ENCODE peak calls at places on chromosomes 2 and 18, in ten cellular contexts. M is psoas muscle; V is epithelial cell of esophagus; Z is lower leg skin; L is coronary artery; R is MCF 10A; C is RWPE2; W is GM06990; T is CD8-positive, alpha-beta T cell; D is GM23338. A is an unnamed sample.

GRCh38 chr2:215851091-215851490 is 162.3 kb downstream of the MREG start:
- DNase-seq in T (no peak), W (no peak), V (peak; percentile 60), D (no peak), R (no peak), L (no peak), M (no peak), Z (no peak), C (no peak), A (no peak)

GRCh38 chr2:16070648-16070971 is 130.3 kb downstream of the MYCN start:
- DNase-seq in C (no peak), R (no peak), Z (no peak), D (no peak), T (no peak), M (no peak), W (no peak), V (no peak), L (no peak), A (no peak)

GRCh38 chr18:9273221-9273620 is 61.4 kb upstream of the TWSG1 start:
- DNase-seq in T (no peak), V (no peak), Z (no peak), R (no peak), W (no peak), C (no peak), L (no peak), D (no peak), M (no peak), A (no peak)

GRCh38 chr2:239279508-239280295 is 121.1 kb downstream of the HDAC4 start:
- DNase-seq in Z (no peak), D (no peak), M (no peak), R (peak; percentile 42), L (peak; percentile 69), W (no peak), V (no peak), T (no peak), C (no peak), A (no peak)

GRCh38 chr2:141844232-141844631 is 286.6 kb downstream of the LRP1B start:
- DNase-seq in T (no peak), R (no peak), Z (no peak), V (peak; percentile 2), M (no peak), C (no peak), D (no peak), L (no peak), W (no peak), A (no peak)

GRCh38 chr2:31196622-31197021 is 20.7 kb downstream of the CAPN14 start:
- DNase-seq in D (no peak), W (no peak), T (no peak), L (no peak), V (peak; percentile 65), M (no peak), Z (no peak), R (peak; percentile 27), C (no peak), A (no peak)

GRCh38 chr2:233329489-233330135 is 22.0 kb downstream of the SAG start:
- DNase-seq in T (no peak), D (peak; percentile 13), R (no peak), L (no peak), Z (no peak), V (no peak), C (no peak), W (no peak), M (no peak), A (no peak)

GRCh38 chr2:210252699-210253606 is 27.7 kb upstream of the ACADL start:
- DNase-seq in T (no peak), C (no peak), Z (no peak), M (no peak), D (peak; percentile 21), L (no peak), V (no peak), R (no peak), W (no peak), A (no peak)

GRCh38 chr2:226791056-226791486 is 8.5 kb downstream of the IRS1 start:
- DNase-seq in Z (peak; percentile 72), R (peak; percentile 56), W (no peak), M (no peak), V (peak; percentile 50), L (no peak), C (no peak), T (peak; percentile 36), D (peak; percentile 91), A (no peak)

GRCh38 chr2:181694271-181694670 is 14.0 kb upstream of the NEUROD1 start:
- DNase-seq in R (no peak), D (no peak), W (no peak), T (no peak), M (no peak), L (no peak), C (no peak), Z (no peak), V (no peak), A (no peak)

GRCh38 chr2:236073867-236074655 is 94.1 kb downstream of the GBX2 start:
- DNase-seq in D (no peak), V (no peak), Z (no peak), W (no peak), L (no peak), C (no peak), R (no peak), M (no peak), T (no peak), A (no peak)

GRCh38 chr18:34529358-34530335 is 180.5 kb upstream of the DTNA start:
- DNase-seq in R (no peak), L (no peak), C (no peak), W (no peak), M (no peak), T (no peak), D (no peak), V (no peak), Z (no peak), A (no peak)

GRCh38 chr2:52518673-52519072 is 1248.9 kb upstream of the CHAC2 start:
- DNase-seq in Z (no peak), L (no peak), M (no peak), C (no peak), R (no peak), T (no peak), V (no peak), W (no peak), D (no peak), A (no peak)

GRCh38 chr2:141737463-141737862 is 393.4 kb downstream of the LRP1B start:
- DNase-seq in W (no peak), T (no peak), Z (no peak), M (no peak), L (no peak), D (no peak), V (no peak), C (no peak), R (no peak), A (no peak)

GRCh38 chr2:234690569-234691225 is 193.8 kb upstream of the ARL4C start:
- DNase-seq in Z (no peak), C (no peak), M (no peak), L (no peak), T (no peak), R (no peak), D (no peak), W (no peak), V (peak; percentile 69), A (no peak)

GRCh38 chr18:60411715-60412114 is 39.1 kb upstream of the MC4R start:
- DNase-seq in M (no peak), D (peak; percentile 50), W (no peak), R (peak; percentile 20), Z (no peak), L (no peak), C (no peak), T (no peak), V (peak; percentile 4), A (no peak)

GRCh38 chr18:48666613-48667012 is 127.8 kb downstream of the CTIF start:
- DNase-seq in R (no peak), L (no peak), Z (no peak), W (no peak), M (no peak), D (no peak), C (no peak), T (no peak), V (no peak), A (no peak)
- TF ChIP-seq CTCF in R (no peak), L (no peak), Z (no peak), W (no peak), M (no peak), D (no peak), C (no peak), T (no peak), V (no peak), A (no peak)

DNA sequence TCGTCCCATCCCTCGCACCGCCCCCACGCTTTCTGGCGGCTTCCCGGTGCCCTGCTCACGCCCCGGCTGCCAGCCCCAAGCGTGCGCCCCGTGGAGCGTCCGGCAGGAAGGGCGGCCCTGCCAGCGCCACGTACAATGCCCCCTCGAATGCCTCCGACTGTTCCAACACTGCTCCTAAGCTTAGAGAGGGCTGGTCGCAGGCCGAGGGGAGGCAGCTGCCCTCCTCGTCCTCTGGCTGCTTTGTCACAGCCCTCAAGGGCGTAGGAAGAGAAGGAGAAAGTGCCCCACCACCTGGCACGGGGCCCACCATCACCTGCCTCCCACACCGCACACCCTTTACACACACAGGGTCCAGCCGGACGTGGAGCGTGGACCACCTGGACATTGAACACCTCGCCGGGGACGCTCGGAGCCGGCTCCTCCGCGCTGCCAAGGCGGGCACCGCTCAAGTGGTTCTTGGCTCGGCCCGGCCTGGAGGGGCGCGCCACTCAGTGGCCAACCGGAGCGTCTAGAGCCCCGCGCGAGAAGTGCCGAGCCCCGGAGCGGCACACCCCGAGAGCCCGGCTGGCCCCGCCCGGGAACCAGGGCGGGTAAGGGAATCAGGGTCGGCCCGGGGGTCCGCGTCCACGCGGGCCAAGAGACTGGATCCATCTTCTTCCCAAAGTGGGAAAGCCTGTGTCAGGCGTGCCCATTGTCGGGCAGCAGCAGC is 830 bp downstream of the DNER start:
- DNase-seq in Z (no peak), D (peak; percentile 75), C (peak; percentile 58), L (no peak), M (no peak), V (peak; percentile 16), R (peak; percentile 56), W (peak; percentile 23), T (no peak), A (no peak)
- TF ChIP-seq CTCF in Z (no peak), D (peak; percentile 40), C (no peak), L (no peak), M (no peak), V (no peak), R (no peak), W (no peak), T (no peak), A (no peak)

DNA sequence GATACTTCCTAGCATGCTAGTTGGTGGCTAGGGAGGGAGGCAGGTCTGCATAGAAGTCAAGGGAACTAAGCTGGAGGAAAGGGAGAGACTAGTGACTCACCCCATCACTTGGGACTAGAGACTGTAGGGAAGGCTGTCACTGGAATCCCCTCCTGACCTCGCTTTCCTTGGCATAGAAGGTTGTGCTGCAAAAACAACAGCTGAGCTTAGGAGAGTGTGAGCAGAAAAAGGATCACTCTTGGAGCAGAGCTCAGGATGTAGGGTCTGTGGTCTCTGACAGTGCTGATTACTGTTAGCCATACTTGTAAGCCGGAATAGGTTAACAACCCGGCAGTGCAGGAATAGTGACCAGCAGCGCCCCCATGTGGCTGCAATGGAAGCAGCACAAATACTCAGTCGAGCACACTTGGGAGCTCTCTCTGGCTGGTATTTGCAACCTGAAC is 66.9 kb upstream of the SMAD2 start:
- DNase-seq in D (peak; percentile 84), V (no peak), M (no peak), T (no peak), L (no peak), Z (no peak), R (peak; percentile 28), C (no peak), W (no peak), A (no peak)
- TF ChIP-seq CTCF in D (peak; percentile 92), V (peak; percentile 50), M (peak; percentile 31), T (peak; percentile 29), L (no peak), Z (no peak), R (peak; percentile 52), C (peak; percentile 41), W (peak; percentile 48), A (peak; percentile 60)

GRCh38 chr2:96265840-96266569 is at the start of the genes CIAO1 and TMEM127:
- DNase-seq in M (peak; percentile 99), T (peak; percentile 96), R (peak; percentile 98), D (peak; percentile 98), Z (peak; percentile 98), L (peak; percentile 99), W (peak; percentile 99), V (peak; percentile 99), C (peak; percentile 99), A (peak; percentile 89)
- TF ChIP-seq CTCF in M (peak; percentile 14), T (no peak), R (no peak), D (peak; percentile 1), Z (no peak), L (no peak), W (peak; percentile 46), V (peak; percentile 44), C (no peak), A (peak; percentile 23)

A was measured in HFF-Myc.